ENCODE peak calls at places on chromosomes 4 and X, in six cellular contexts. One of them, this sample, is unnamed.

GRCh38 chr4:165152527-165152926 is 39.9 kb upstream of the TMEM192 start:
- DNase-seq in neuronal stem cell: no peak
- DNase-seq in iPS DF 6.9: no peak
- DNase-seq in left lung: no peak
- DNase-seq in tibial artery: no peak
- DNase-seq in WERI-Rb-1: no peak
- DNase-seq in this sample: no peak

GRCh38 chrX:41514179-41514578 is 67.0 kb downstream of the NYX start:
- DNase-seq in tibial artery: no peak
- DNase-seq in left lung: no peak
- DNase-seq in neuronal stem cell: no peak
- DNase-seq in iPS DF 6.9: no peak
- DNase-seq in WERI-Rb-1: no peak
- DNase-seq in this sample: no peak

GRCh38 chr4:152771736-152772533 is 7.6 kb downstream of the TIGD4 start:
- DNase-seq in WERI-Rb-1: no peak
- DNase-seq in iPS DF 6.9: no peak
- DNase-seq in tibial artery: no peak
- DNase-seq in left lung: no peak
- DNase-seq in neuronal stem cell: no peak
- DNase-seq in this sample: no peak

GRCh38 chr4:24070117-24070516 is 180.3 kb upstream of the PPARGC1A start:
- DNase-seq in tibial artery: no peak
- DNase-seq in neuronal stem cell: no peak
- DNase-seq in left lung: no peak
- DNase-seq in WERI-Rb-1: no peak
- DNase-seq in iPS DF 6.9: no peak
- DNase-seq in this sample: no peak

GRCh38 chr4:90293320-90293719 is 166.1 kb downstream of the CCSER1 start:
- DNase-seq in tibial artery: no peak
- DNase-seq in neuronal stem cell: no peak
- DNase-seq in left lung: no peak
- DNase-seq in WERI-Rb-1: no peak
- DNase-seq in iPS DF 6.9: no peak
- DNase-seq in this sample: peak; percentile 21

GRCh38 chr4:184274288-184274951 is 56.7 kb upstream of the ENPP6 start:
- DNase-seq in WERI-Rb-1: peak; percentile 49
- DNase-seq in left lung: no peak
- DNase-seq in iPS DF 6.9: no peak
- DNase-seq in tibial artery: no peak
- DNase-seq in neuronal stem cell: no peak
- DNase-seq in this sample: no peak

GRCh38 chr4:75511841-75512240 is 2.4 kb downstream of the RCHY1 start:
- DNase-seq in tibial artery: no peak
- DNase-seq in iPS DF 6.9: no peak
- DNase-seq in neuronal stem cell: no peak
- DNase-seq in WERI-Rb-1: no peak
- DNase-seq in left lung: no peak
- DNase-seq in this sample: peak; percentile 16

GRCh38 chr4:152245706-152246105 is 290.2 kb downstream of the FBXW7 start:
- DNase-seq in WERI-Rb-1: no peak
- DNase-seq in neuronal stem cell: no peak
- DNase-seq in tibial artery: no peak
- DNase-seq in left lung: no peak
- DNase-seq in iPS DF 6.9: no peak
- DNase-seq in this sample: no peak

GRCh38 chr4:173301518-173302201 is 32.5 kb downstream of the HMGB2 start:
- DNase-seq in iPS DF 6.9: no peak
- DNase-seq in neuronal stem cell: no peak
- DNase-seq in left lung: no peak
- DNase-seq in WERI-Rb-1: no peak
- DNase-seq in tibial artery: no peak
- DNase-seq in this sample: peak; percentile 52

GRCh38 chr4:167989815-167990214 is 102.5 kb upstream of the ANXA10 start:
- DNase-seq in neuronal stem cell: no peak
- DNase-seq in tibial artery: no peak
- DNase-seq in WERI-Rb-1: no peak
- DNase-seq in left lung: no peak
- DNase-seq in iPS DF 6.9: no peak
- DNase-seq in this sample: no peak

GRCh38 chr4:127501103-127501502 is 131.7 kb upstream of the INTU start:
- DNase-seq in iPS DF 6.9: no peak
- DNase-seq in left lung: no peak
- DNase-seq in tibial artery: no peak
- DNase-seq in neuronal stem cell: no peak
- DNase-seq in WERI-Rb-1: no peak
- DNase-seq in this sample: no peak

GRCh38 chr4:80709082-80709869 is 321.2 kb upstream of the BMP3 start:
- DNase-seq in iPS DF 6.9: no peak
- DNase-seq in left lung: no peak
- DNase-seq in WERI-Rb-1: no peak
- DNase-seq in neuronal stem cell: no peak
- DNase-seq in tibial artery: no peak
- DNase-seq in this sample: no peak

GRCh38 chr4:118307619-118308018 is 45.2 kb downstream of the PRSS12 start:
- DNase-seq in WERI-Rb-1: no peak
- DNase-seq in tibial artery: no peak
- DNase-seq in iPS DF 6.9: no peak
- DNase-seq in left lung: no peak
- DNase-seq in neuronal stem cell: no peak
- DNase-seq in this sample: peak; percentile 29

GRCh38 chrX:100410083-100410590 is at the start of gene PCDH19:
- DNase-seq in tibial artery: no peak
- DNase-seq in left lung: peak; percentile 52
- DNase-seq in WERI-Rb-1: no peak
- DNase-seq in neuronal stem cell: no peak
- DNase-seq in iPS DF 6.9: no peak
- DNase-seq in this sample: peak; percentile 24

GRCh38 chrX:42491145-42491907 is 286.6 kb downstream of the PPP1R2C start:
- DNase-seq in neuronal stem cell: no peak
- DNase-seq in iPS DF 6.9: no peak
- DNase-seq in tibial artery: no peak
- DNase-seq in left lung: no peak
- DNase-seq in WERI-Rb-1: no peak
- DNase-seq in this sample: no peak

GRCh38 chr4:91285485-91285884 is 1018.3 kb upstream of the GRID2 start:
- DNase-seq in tibial artery: no peak
- DNase-seq in WERI-Rb-1: no peak
- DNase-seq in neuronal stem cell: no peak
- DNase-seq in iPS DF 6.9: no peak
- DNase-seq in left lung: no peak
- DNase-seq in this sample: no peak

GRCh38 chrX:150507251-150507856 is 61.1 kb upstream of the MTM1 start:
- DNase-seq in tibial artery: peak; percentile 35
- DNase-seq in iPS DF 6.9: no peak
- DNase-seq in neuronal stem cell: no peak
- DNase-seq in left lung: no peak
- DNase-seq in WERI-Rb-1: no peak
- DNase-seq in this sample: no peak

GRCh38 chr4:177051473-177052060 is 258.1 kb upstream of the NEIL3 start:
- DNase-seq in iPS DF 6.9: peak; percentile 54
- DNase-seq in left lung: no peak
- DNase-seq in neuronal stem cell: peak; percentile 15
- DNase-seq in tibial artery: no peak
- DNase-seq in WERI-Rb-1: peak; percentile 66
- DNase-seq in this sample: no peak

GRCh38 chr4:177052211-177052725 is 257.4 kb upstream of the NEIL3 start:
- DNase-seq in neuronal stem cell: no peak
- DNase-seq in iPS DF 6.9: no peak
- DNase-seq in WERI-Rb-1: peak; percentile 64
- DNase-seq in tibial artery: no peak
- DNase-seq in left lung: no peak
- DNase-seq in this sample: no peak

GRCh38 chr4:177047851-177048174 is 255.1 kb upstream of the VEGFC start:
- DNase-seq in left lung: no peak
- DNase-seq in neuronal stem cell: no peak
- DNase-seq in WERI-Rb-1: no peak
- DNase-seq in iPS DF 6.9: no peak
- DNase-seq in tibial artery: no peak
- DNase-seq in this sample: no peak

GRCh38 chr4:177041356-177041755 is 248.6 kb upstream of the VEGFC start:
- DNase-seq in WERI-Rb-1: no peak
- DNase-seq in neuronal stem cell: no peak
- DNase-seq in tibial artery: no peak
- DNase-seq in iPS DF 6.9: no peak
- DNase-seq in left lung: no peak
- DNase-seq in this sample: no peak

GRCh38 chr4:177047070-177047850 is 254.5 kb upstream of the VEGFC start:
- DNase-seq in neuronal stem cell: peak; percentile 65
- DNase-seq in tibial artery: no peak
- DNase-seq in left lung: peak; percentile 59
- DNase-seq in iPS DF 6.9: no peak
- DNase-seq in WERI-Rb-1: peak; percentile 80
- DNase-seq in this sample: peak; percentile 74
- H3K4me3 ChIP-seq in neuronal stem cell: no peak overlapping the region
- H3K4me3 ChIP-seq in tibial artery: no peak overlapping the region
- H3K4me3 ChIP-seq in left lung: no peak overlapping the region
- H3K4me3 ChIP-seq in iPS DF 6.9: no peak overlapping the region
- H3K4me3 ChIP-seq in WERI-Rb-1: no peak overlapping the region
- H3K4me3 ChIP-seq in this sample: no peak overlapping the region

DNA sequence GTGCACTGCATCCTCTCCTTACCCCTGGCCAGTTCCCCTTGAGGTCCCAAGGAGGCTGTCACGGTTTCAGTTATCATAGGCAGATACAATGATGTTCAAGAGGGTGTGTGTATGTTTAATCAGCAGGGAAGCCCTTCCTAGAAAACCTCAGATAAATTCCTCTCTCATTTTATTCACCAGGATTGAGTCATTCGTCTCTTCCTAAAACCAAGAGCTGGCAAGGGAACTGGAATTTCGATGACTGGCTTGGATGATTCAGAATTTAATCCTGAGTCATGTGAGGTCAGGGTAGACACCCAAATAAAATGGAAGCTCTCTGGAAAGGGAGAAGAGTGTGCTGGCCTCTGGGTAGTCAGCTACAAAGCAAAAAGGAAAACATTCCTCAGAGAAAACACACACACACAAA is 106.2 kb upstream of the RAPGEF2 start:
- DNase-seq in left lung: no peak
- DNase-seq in neuronal stem cell: no peak
- DNase-seq in tibial artery: no peak
- DNase-seq in WERI-Rb-1: no peak
- DNase-seq in iPS DF 6.9: no peak
- DNase-seq in this sample: peak; percentile 28
- H3K27ac ChIP-seq in left lung: no peak overlapping the region
- H3K27ac ChIP-seq in neuronal stem cell: no peak overlapping the region
- H3K27ac ChIP-seq in tibial artery: no peak overlapping the region
- H3K27ac ChIP-seq in WERI-Rb-1: no peak overlapping the region
- H3K27ac ChIP-seq in iPS DF 6.9: no peak overlapping the region
- H3K27ac ChIP-seq in this sample: peak overlapping the region; percentile 6

GRCh38 chr4:5192271-5192670 is 141.0 kb downstream of the STK32B start:
- DNase-seq in left lung: no peak
- DNase-seq in iPS DF 6.9: no peak
- DNase-seq in tibial artery: no peak
- DNase-seq in neuronal stem cell: no peak
- DNase-seq in WERI-Rb-1: no peak
- DNase-seq in this sample: no peak
- H3K36me3 ChIP-seq in left lung: no peaks in the 10 kb centered on the region
- H3K36me3 ChIP-seq in iPS DF 6.9: no peaks in the 10 kb centered on the region
- H3K36me3 ChIP-seq in tibial artery: no peaks in the 10 kb centered on the region
- H3K36me3 ChIP-seq in neuronal stem cell: no peaks in the 10 kb centered on the region
- H3K36me3 ChIP-seq in WERI-Rb-1: no peaks in the 10 kb centered on the region
- H3K36me3 ChIP-seq in this sample: no peaks in the 10 kb centered on the region

DNA sequence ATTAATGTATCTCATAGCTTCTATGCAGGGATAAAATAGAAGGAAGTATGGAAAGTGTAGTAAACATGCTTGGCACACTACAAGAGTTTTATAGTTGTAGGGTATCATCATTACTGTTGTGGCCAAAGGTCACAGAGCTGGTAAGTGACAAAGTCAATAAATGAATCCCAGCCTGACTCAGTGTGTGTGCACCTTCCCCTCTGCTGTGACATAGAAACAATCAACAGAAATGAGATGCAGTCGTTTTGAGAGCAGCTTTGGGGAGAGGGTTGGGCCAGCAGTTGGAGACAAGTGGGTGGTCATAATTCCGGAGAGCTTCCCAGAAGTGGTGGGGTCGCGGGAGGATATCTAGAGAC is 82.4 kb upstream of the RBPJ start:
- DNase-seq in neuronal stem cell: no peak
- DNase-seq in WERI-Rb-1: no peak
- DNase-seq in iPS DF 6.9: no peak
- DNase-seq in tibial artery: no peak
- DNase-seq in left lung: no peak
- DNase-seq in this sample: no peak
- H3K4me3 ChIP-seq in neuronal stem cell: peak overlapping the region; percentile 21
- H3K4me3 ChIP-seq in WERI-Rb-1: no peak overlapping the region
- H3K4me3 ChIP-seq in iPS DF 6.9: no peak overlapping the region
- H3K4me3 ChIP-seq in tibial artery: no peak overlapping the region
- H3K4me3 ChIP-seq in left lung: no peak overlapping the region
- H3K4me3 ChIP-seq in this sample: peak overlapping the region; percentile 1

GRCh38 chr4:140952709-140953108 is 180.6 kb downstream of the RNF150 start:
- DNase-seq in iPS DF 6.9: no peak
- DNase-seq in WERI-Rb-1: no peak
- DNase-seq in neuronal stem cell: no peak
- DNase-seq in tibial artery: no peak
- DNase-seq in left lung: no peak
- DNase-seq in this sample: no peak

DNA sequence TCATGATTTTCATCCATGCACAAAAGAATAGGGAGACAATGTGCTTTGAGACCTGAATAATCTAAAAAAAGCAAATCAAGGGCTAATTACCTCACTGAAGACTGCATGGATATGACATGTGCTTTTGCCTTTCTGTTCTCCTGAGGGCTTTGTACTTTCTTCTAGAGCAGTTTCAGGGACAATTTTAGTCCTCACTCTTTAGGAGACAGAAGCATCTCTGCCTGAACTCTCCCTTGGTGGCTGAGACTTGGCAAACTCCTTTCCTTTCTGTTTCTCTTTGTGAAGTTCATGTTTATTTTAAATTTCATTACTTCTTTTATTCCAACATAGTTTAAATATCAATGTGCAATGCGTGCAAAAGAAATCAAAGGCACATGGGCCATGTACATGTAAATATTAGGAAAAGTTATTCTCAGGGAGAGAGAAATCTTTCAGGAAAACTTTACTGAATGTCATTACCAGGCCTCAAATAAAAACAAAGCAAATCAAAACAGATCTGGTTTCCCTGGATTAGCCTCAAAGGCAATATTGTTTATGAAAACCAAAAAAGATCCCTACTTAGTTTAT is 177.7 kb downstream of the RNF150 start:
- DNase-seq in WERI-Rb-1: no peak
- DNase-seq in iPS DF 6.9: no peak
- DNase-seq in neuronal stem cell: no peak
- DNase-seq in tibial artery: no peak
- DNase-seq in left lung: no peak
- DNase-seq in this sample: no peak
- H3K27ac ChIP-seq in WERI-Rb-1: no peak overlapping the region
- H3K27ac ChIP-seq in iPS DF 6.9: no peak overlapping the region
- H3K27ac ChIP-seq in neuronal stem cell: no peak overlapping the region
- H3K27ac ChIP-seq in tibial artery: peak overlapping the region; percentile 32
- H3K27ac ChIP-seq in left lung: peak overlapping the region; percentile 26
- H3K27ac ChIP-seq in this sample: no peak overlapping the region

This sample was measured in SJCRH30.